ENCODE peak calls at places on chromosomes 7 and 10, in eight cellular contexts. One of them, this sample, is unnamed.
A peak's percentile ranks its signal among the peaks of the same experiment; 100 is the strongest.

GRCh38 chr10:113616244-113617074 is 47.4 kb downstream of the NRAP start:
- DNase-seq in foreskin fibroblast: no peak
- DNase-seq in IMR-90: no peak
- DNase-seq in breast epithelium: no peak
- DNase-seq in cardiac muscle cell: no peak
- DNase-seq in thyroid gland: no peak
- DNase-seq in OCI-LY7: peak; percentile 1
- DNase-seq in A673: peak; percentile 54
- DNase-seq in this sample: no peak

GRCh38 chr7:50475340-50475739 is 25.2 kb upstream of the FIGNL1 start:
- DNase-seq in foreskin fibroblast: no peak
- DNase-seq in IMR-90: no peak
- DNase-seq in breast epithelium: no peak
- DNase-seq in cardiac muscle cell: no peak
- DNase-seq in thyroid gland: no peak
- DNase-seq in OCI-LY7: no peak
- DNase-seq in A673: no peak
- DNase-seq in this sample: no peak

GRCh38 chr10:5666324-5667220 is at the start of gene ASB13:
- DNase-seq in foreskin fibroblast: peak; percentile 85
- DNase-seq in IMR-90: peak; percentile 20
- DNase-seq in breast epithelium: no peak
- DNase-seq in cardiac muscle cell: peak; percentile 54
- DNase-seq in thyroid gland: peak; percentile 73
- DNase-seq in OCI-LY7: peak; percentile 55
- DNase-seq in A673: peak; percentile 72
- DNase-seq in this sample: peak; percentile 91

GRCh38 chr7:138243430-138243829 is 167.2 kb downstream of the AKR1D1 start:
- DNase-seq in foreskin fibroblast: no peak
- DNase-seq in IMR-90: no peak
- DNase-seq in breast epithelium: no peak
- DNase-seq in cardiac muscle cell: peak; percentile 72
- DNase-seq in thyroid gland: no peak
- DNase-seq in OCI-LY7: no peak
- DNase-seq in A673: peak; percentile 9
- DNase-seq in this sample: no peak

GRCh38 chr7:8295638-8296361 is 33.8 kb upstream of the ICA1 start:
- DNase-seq in foreskin fibroblast: peak; percentile 81
- DNase-seq in IMR-90: peak; percentile 74
- DNase-seq in breast epithelium: no peak
- DNase-seq in cardiac muscle cell: peak; percentile 81
- DNase-seq in thyroid gland: peak; percentile 5
- DNase-seq in OCI-LY7: peak; percentile 79
- DNase-seq in A673: peak; percentile 87
- DNase-seq in this sample: no peak

GRCh38 chr10:4766449-4766848 is 59.6 kb upstream of the AKR1E2 start:
- DNase-seq in foreskin fibroblast: peak; percentile 50
- DNase-seq in IMR-90: peak; percentile 18
- DNase-seq in breast epithelium: no peak
- DNase-seq in cardiac muscle cell: peak; percentile 38
- DNase-seq in thyroid gland: no peak
- DNase-seq in OCI-LY7: no peak
- DNase-seq in A673: no peak
- DNase-seq in this sample: no peak

GRCh38 chr10:77898323-77899079 is 28.1 kb downstream of the DLG5 start:
- DNase-seq in foreskin fibroblast: no peak
- DNase-seq in IMR-90: no peak
- DNase-seq in breast epithelium: peak; percentile 92
- DNase-seq in cardiac muscle cell: no peak
- DNase-seq in thyroid gland: peak; percentile 79
- DNase-seq in OCI-LY7: no peak
- DNase-seq in A673: no peak
- DNase-seq in this sample: no peak

GRCh38 chr10:10891437-10891836 is 126.2 kb upstream of the CELF2 start:
- DNase-seq in foreskin fibroblast: peak; percentile 89
- DNase-seq in IMR-90: peak; percentile 90
- DNase-seq in breast epithelium: no peak
- DNase-seq in cardiac muscle cell: peak; percentile 36
- DNase-seq in thyroid gland: no peak
- DNase-seq in OCI-LY7: no peak
- DNase-seq in A673: no peak
- DNase-seq in this sample: peak; percentile 50

GRCh38 chr10:525565-526315 is 163.7 kb downstream of the DIP2C start:
- DNase-seq in foreskin fibroblast: peak; percentile 17
- DNase-seq in IMR-90: peak; percentile 61
- DNase-seq in breast epithelium: no peak
- DNase-seq in cardiac muscle cell: no peak
- DNase-seq in thyroid gland: no peak
- DNase-seq in OCI-LY7: peak; percentile 44
- DNase-seq in A673: no peak
- DNase-seq in this sample: peak; percentile 66

GRCh38 chr7:83413831-83414230 is 235.1 kb downstream of the SEMA3E start:
- DNase-seq in foreskin fibroblast: peak; percentile 30
- DNase-seq in IMR-90: no peak
- DNase-seq in breast epithelium: no peak
- DNase-seq in cardiac muscle cell: peak; percentile 60
- DNase-seq in thyroid gland: peak; percentile 4
- DNase-seq in OCI-LY7: no peak
- DNase-seq in A673: peak; percentile 56
- DNase-seq in this sample: no peak

GRCh38 chr10:31133628-31134302 is 102.1 kb upstream of the ZNF438 start:
- DNase-seq in foreskin fibroblast: peak; percentile 95
- DNase-seq in IMR-90: peak; percentile 65
- DNase-seq in breast epithelium: peak; percentile 46
- DNase-seq in cardiac muscle cell: peak; percentile 91
- DNase-seq in thyroid gland: peak; percentile 81
- DNase-seq in OCI-LY7: peak; percentile 24
- DNase-seq in A673: peak; percentile 60
- DNase-seq in this sample: peak; percentile 95

GRCh38 chr10:114431414-114431767 is 27.1 kb upstream of the AFAP1L2 start:
- DNase-seq in foreskin fibroblast: no peak
- DNase-seq in IMR-90: no peak
- DNase-seq in breast epithelium: no peak
- DNase-seq in cardiac muscle cell: no peak
- DNase-seq in thyroid gland: no peak
- DNase-seq in OCI-LY7: no peak
- DNase-seq in A673: no peak
- DNase-seq in this sample: no peak

GRCh38 chr7:157690833-157691382 is 354.1 kb downstream of the DNAJB6 start:
- DNase-seq in foreskin fibroblast: peak; percentile 67
- DNase-seq in IMR-90: no peak
- DNase-seq in breast epithelium: no peak
- DNase-seq in cardiac muscle cell: peak; percentile 91
- DNase-seq in thyroid gland: peak; percentile 21
- DNase-seq in OCI-LY7: no peak
- DNase-seq in A673: no peak
- DNase-seq in this sample: peak; percentile 56

GRCh38 chr10:1980459-1980858 is 243.1 kb upstream of the ADARB2 start:
- DNase-seq in foreskin fibroblast: no peak
- DNase-seq in IMR-90: no peak
- DNase-seq in breast epithelium: no peak
- DNase-seq in cardiac muscle cell: no peak
- DNase-seq in thyroid gland: no peak
- DNase-seq in OCI-LY7: no peak
- DNase-seq in A673: no peak
- DNase-seq in this sample: no peak

GRCh38 chr7:30938435-30939316 is 25.1 kb upstream of the GHRHR start:
- DNase-seq in foreskin fibroblast: peak; percentile 86
- DNase-seq in IMR-90: peak; percentile 58
- DNase-seq in breast epithelium: peak; percentile 39
- DNase-seq in cardiac muscle cell: peak; percentile 78
- DNase-seq in thyroid gland: peak; percentile 85
- DNase-seq in OCI-LY7: peak; percentile 67
- DNase-seq in A673: peak; percentile 74
- DNase-seq in this sample: peak; percentile 96

DNA sequence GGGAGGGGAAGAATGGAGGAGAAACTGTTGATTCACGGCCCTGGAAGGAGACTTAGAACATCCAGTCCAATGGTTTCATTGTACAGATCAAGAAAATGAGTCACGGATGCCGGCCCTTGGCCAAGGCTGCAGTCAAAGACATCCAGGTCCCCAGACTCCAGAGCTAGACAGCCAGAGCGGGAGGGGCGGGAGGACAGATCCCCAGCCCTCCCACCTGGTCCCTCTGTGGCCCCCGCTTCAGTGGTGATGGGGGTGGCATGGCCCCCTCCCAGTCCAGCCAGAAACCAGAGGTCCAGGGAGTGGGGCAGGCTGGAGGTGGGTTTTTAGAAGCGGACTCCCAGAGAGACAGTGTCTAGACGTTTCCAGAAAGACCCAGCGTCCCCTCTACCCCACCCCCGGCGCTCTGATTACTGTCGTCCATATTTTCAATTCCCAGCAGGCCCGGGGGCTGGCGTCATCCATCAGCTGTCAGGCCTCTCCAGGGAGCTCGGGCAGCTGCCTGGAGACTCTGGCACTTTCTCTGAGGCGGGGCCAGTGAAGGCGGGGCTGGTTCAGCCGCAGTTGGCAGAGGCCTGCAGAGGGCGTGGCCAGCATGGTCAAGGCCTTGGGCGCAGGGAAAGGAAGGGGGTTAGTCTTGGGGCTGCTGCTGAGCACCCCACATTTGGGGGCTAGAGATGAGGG is 8.0 kb upstream of the HSPB1 start:
- DNase-seq in foreskin fibroblast: peak; percentile 98
- DNase-seq in IMR-90: peak; percentile 93
- DNase-seq in breast epithelium: peak; percentile 86
- DNase-seq in cardiac muscle cell: peak; percentile 98
- DNase-seq in thyroid gland: peak; percentile 99
- DNase-seq in OCI-LY7: peak; percentile 55
- DNase-seq in A673: peak; percentile 97
- DNase-seq in this sample: peak; percentile 99
- H3K4me3 ChIP-seq in foreskin fibroblast: peak overlapping the region; percentile 33
- H3K4me3 ChIP-seq in IMR-90: peak overlapping the region; percentile 32
- H3K4me3 ChIP-seq in breast epithelium: peak overlapping the region; percentile 54
- H3K4me3 ChIP-seq in cardiac muscle cell: no peak overlapping the region
- H3K4me3 ChIP-seq in thyroid gland: no peak overlapping the region
- H3K4me3 ChIP-seq in OCI-LY7: no peak overlapping the region
- H3K4me3 ChIP-seq in A673: peak overlapping the region; percentile 11
- H3K4me3 ChIP-seq in this sample: no peak overlapping the region

DNA sequence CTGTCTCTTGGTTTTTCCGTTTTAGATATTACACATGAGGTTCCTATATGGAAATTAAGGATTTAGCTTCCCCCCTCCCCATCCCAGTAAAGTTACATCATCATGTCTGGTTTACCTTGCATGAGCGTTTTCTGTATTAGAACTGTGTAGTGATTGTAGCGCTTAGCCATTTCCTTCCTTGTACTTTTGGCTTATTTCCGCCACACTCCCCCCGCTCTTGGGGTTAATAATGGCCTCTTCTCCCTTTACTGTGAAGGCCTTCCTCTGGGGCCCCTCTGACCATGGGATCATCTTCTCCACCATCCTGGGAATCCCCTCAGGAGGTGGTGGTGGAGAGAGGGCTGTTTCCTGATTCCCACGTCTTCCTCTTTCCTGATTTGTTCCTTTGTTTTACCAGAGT is 27.2 kb upstream of the AP5Z1 start:
- DNase-seq in foreskin fibroblast: no peak
- DNase-seq in IMR-90: no peak
- DNase-seq in breast epithelium: no peak
- DNase-seq in cardiac muscle cell: no peak
- DNase-seq in thyroid gland: no peak
- DNase-seq in OCI-LY7: no peak
- DNase-seq in A673: no peak
- DNase-seq in this sample: no peak
- H3K4me3 ChIP-seq in foreskin fibroblast: no peak overlapping the region
- H3K4me3 ChIP-seq in IMR-90: no peak overlapping the region
- H3K4me3 ChIP-seq in breast epithelium: no peak overlapping the region
- H3K4me3 ChIP-seq in cardiac muscle cell: no peak overlapping the region
- H3K4me3 ChIP-seq in thyroid gland: no peak overlapping the region
- H3K4me3 ChIP-seq in OCI-LY7: no peak overlapping the region
- H3K4me3 ChIP-seq in A673: no peak overlapping the region
- H3K4me3 ChIP-seq in this sample: no peak overlapping the region

GRCh38 chr10:69352569-69353264 is 64.0 kb downstream of the TACR2 start:
- DNase-seq in foreskin fibroblast: peak; percentile 78
- DNase-seq in IMR-90: peak; percentile 80
- DNase-seq in breast epithelium: no peak
- DNase-seq in cardiac muscle cell: peak; percentile 80
- DNase-seq in thyroid gland: no peak
- DNase-seq in OCI-LY7: no peak
- DNase-seq in A673: no peak
- DNase-seq in this sample: no peak
- H3K4me3 ChIP-seq in foreskin fibroblast: no peak overlapping the region
- H3K4me3 ChIP-seq in IMR-90: no peak overlapping the region
- H3K4me3 ChIP-seq in breast epithelium: no peak overlapping the region
- H3K4me3 ChIP-seq in cardiac muscle cell: no peak overlapping the region
- H3K4me3 ChIP-seq in thyroid gland: no peak overlapping the region
- H3K4me3 ChIP-seq in OCI-LY7: no peak overlapping the region
- H3K4me3 ChIP-seq in A673: no peak overlapping the region
- H3K4me3 ChIP-seq in this sample: no peak overlapping the region

DNA sequence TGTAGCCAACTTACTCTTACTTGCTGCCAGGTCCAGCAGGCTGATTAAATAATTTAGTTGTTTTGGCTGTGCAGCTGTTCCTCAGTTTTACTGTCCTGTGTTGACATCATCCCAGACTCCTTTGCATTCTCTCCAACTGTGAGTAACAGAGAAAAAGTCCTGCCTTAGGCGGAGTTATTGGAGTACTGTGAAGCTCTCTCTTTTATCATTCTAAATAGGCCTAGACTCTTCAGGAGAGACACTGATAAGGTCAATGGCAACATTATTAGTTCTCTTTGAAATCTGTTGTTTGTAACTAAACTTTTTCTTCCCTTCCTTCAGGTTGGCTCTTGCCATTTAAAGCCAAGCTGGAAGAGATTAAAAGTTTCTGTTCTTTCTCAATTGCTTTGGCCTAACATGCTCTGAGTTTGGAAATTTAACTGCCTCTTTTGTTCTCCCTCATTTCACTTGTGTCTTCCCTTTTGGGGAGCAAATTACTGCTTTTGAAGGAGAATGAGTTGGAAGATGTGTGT is 215.7 kb upstream of the CSTF2T start:
- DNase-seq in foreskin fibroblast: no peak
- DNase-seq in IMR-90: no peak
- DNase-seq in breast epithelium: no peak
- DNase-seq in cardiac muscle cell: peak; percentile 40
- DNase-seq in thyroid gland: no peak
- DNase-seq in OCI-LY7: no peak
- DNase-seq in A673: peak; percentile 3
- DNase-seq in this sample: no peak
- H3K4me3 ChIP-seq in foreskin fibroblast: no peak overlapping the region
- H3K4me3 ChIP-seq in IMR-90: no peak overlapping the region
- H3K4me3 ChIP-seq in breast epithelium: no peak overlapping the region
- H3K4me3 ChIP-seq in cardiac muscle cell: no peak overlapping the region
- H3K4me3 ChIP-seq in thyroid gland: no peak overlapping the region
- H3K4me3 ChIP-seq in OCI-LY7: no peak overlapping the region
- H3K4me3 ChIP-seq in A673: no peak overlapping the region
- H3K4me3 ChIP-seq in this sample: no peak overlapping the region

GRCh38 chr7:41315764-41316163 is 387.1 kb downstream of the INHBA start:
- DNase-seq in foreskin fibroblast: no peak
- DNase-seq in IMR-90: no peak
- DNase-seq in breast epithelium: no peak
- DNase-seq in cardiac muscle cell: no peak
- DNase-seq in thyroid gland: no peak
- DNase-seq in OCI-LY7: no peak
- DNase-seq in A673: no peak
- DNase-seq in this sample: no peak
- H3K4me3 ChIP-seq in foreskin fibroblast: no peak overlapping the region
- H3K4me3 ChIP-seq in IMR-90: no peak overlapping the region
- H3K4me3 ChIP-seq in breast epithelium: no peak overlapping the region
- H3K4me3 ChIP-seq in cardiac muscle cell: no peak overlapping the region
- H3K4me3 ChIP-seq in thyroid gland: no peak overlapping the region
- H3K4me3 ChIP-seq in OCI-LY7: no peak overlapping the region
- H3K4me3 ChIP-seq in A673: no peak overlapping the region
- H3K4me3 ChIP-seq in this sample: no peak overlapping the region

This sample was measured in aorta.